ENCODE peak calls at places on chromosomes 6 and 20, in ten cellular contexts. C is kidney epithelial cell; M is pons; Z is activated gamma-delta T cell treated with anti-CD3 and anti-CD28 coated beads, Interleukin-2, amount 50 U/mL, for 16 hours; R is caudate nucleus; L is right lobe of liver; B is stimulated activated naive B cell treated with anti-CD40 and anti-IgM and Interleukin-4, amounts not matched to agents 10 μg/mL and 1 μg/mL and 100 μg/mL, for 72 hours; Y is choroid plexus epithelial cell; X is progenitor cell of endocrine pancreas; O is activated CD4-positive, alpha-beta T cell treated with anti-CD3 and anti-CD28 coated beads, Interleukin-2, amount 50 U/mL, for 1 hour. V is an unnamed sample.

GRCh38 chr6:117448011-117448410 is 22.3 kb upstream of the ROS1 start:
- DNase-seq in C (no peak), M (peak), Z (no peak), R (no peak), L (no peak), B (no peak), Y (no peak), X (no peak), O (no peak), V (no peak)

GRCh38 chr20:56986931-56987720 is 279.3 kb downstream of the BMP7 start:
- DNase-seq in C (no peak), M (no peak), Z (no peak), R (no peak), L (no peak), B (no peak), Y (peak), X (no peak), O (no peak), V (no peak)

GRCh38 chr6:44617416-44617815 is 229.9 kb downstream of the CDC5L start:
- DNase-seq in C (no peak), M (no peak), Z (no peak), R (no peak), L (no peak), B (no peak), Y (no peak), X (no peak), O (no peak), V (no peak)

GRCh38 chr20:47018381-47018780 is 123.7 kb downstream of the EYA2 start:
- DNase-seq in C (no peak), M (no peak), Z (no peak), R (no peak), L (no peak), B (no peak), Y (no peak), X (no peak), O (no peak), V (no peak)

GRCh38 chr6:159727717-159728440 is 573 bp downstream of the WTAP start:
- DNase-seq in C (no peak), M (peak), Z (no peak), R (no peak), L (no peak), B (no peak), Y (peak), X (peak), O (peak), V (peak)

GRCh38 chr6:163415176-163415619 is 680 bp downstream of the QKI start:
- DNase-seq in C (no peak), M (no peak), Z (no peak), R (no peak), L (peak), B (peak), Y (peak), X (no peak), O (peak), V (peak)

GRCh38 chr6:109447878-109448555 is 7.5 kb downstream of the SMPD2 start:
- DNase-seq in C (no peak), M (no peak), Z (no peak), R (no peak), L (no peak), B (no peak), Y (peak), X (no peak), O (no peak), V (peak)

GRCh38 chr6:159692303-159693127 is 526 bp downstream of the SOD2 start:
- DNase-seq in C (no peak), M (peak), Z (peak), R (peak), L (peak), B (peak), Y (peak), X (peak), O (peak), V (peak)

GRCh38 chr6:23228439-23229024 is 659.2 kb downstream of the HDGFL1 start:
- DNase-seq in C (no peak), M (no peak), Z (no peak), R (no peak), L (no peak), B (no peak), Y (peak), X (no peak), O (no peak), V (no peak)

GRCh38 chr20:46055269-46055668 is 26.3 kb downstream of the SLC12A5 start:
- DNase-seq in C (no peak), M (no peak), Z (no peak), R (no peak), L (no peak), B (no peak), Y (no peak), X (no peak), O (no peak), V (no peak)

GRCh38 chr6:106056738-106057390 is 29.3 kb upstream of the PRDM1 start:
- DNase-seq in C (no peak), M (no peak), Z (no peak), R (no peak), L (no peak), B (no peak), Y (no peak), X (no peak), O (no peak), V (no peak)

GRCh38 chr6:147201885-147202515 is 2.2 kb upstream of the STXBP5 start:
- DNase-seq in C (no peak), M (no peak), Z (no peak), R (peak), L (no peak), B (no peak), Y (peak), X (no peak), O (no peak), V (peak)

GRCh38 chr6:158220786-158221442 is 52.8 kb downstream of the GTF2H5 start:
- DNase-seq in C (no peak), M (peak), Z (peak), R (peak), L (peak), B (peak), Y (peak), X (peak), O (peak), V (peak)

GRCh38 chr6:168032383-168032760 is 34.9 kb downstream of the KIF25 start:
- DNase-seq in C (peak), M (no peak), Z (no peak), R (no peak), L (no peak), B (no peak), Y (peak), X (no peak), O (no peak), V (peak)

GRCh38 chr20:8232332-8232731 is 100.3 kb downstream of the PLCB1 start:
- DNase-seq in C (no peak), M (no peak), Z (no peak), R (no peak), L (no peak), B (no peak), Y (no peak), X (no peak), O (no peak), V (no peak)

GRCh38 chr20:34896086-34896551 is 19.7 kb downstream of the ACSS2 start:
- DNase-seq in C (no peak), M (no peak), Z (no peak), R (no peak), L (no peak), B (no peak), Y (no peak), X (no peak), O (no peak), V (no peak)

GRCh38 chr6:12479451-12479850 is 189.3 kb downstream of the EDN1 start:
- DNase-seq in C (no peak), M (no peak), Z (no peak), R (peak), L (no peak), B (no peak), Y (no peak), X (no peak), O (no peak), V (no peak)

GRCh38 chr6:33731751-33732282 is 14.9 kb downstream of the IP6K3 start:
- DNase-seq in C (no peak), M (no peak), Z (no peak), R (no peak), L (peak), B (no peak), Y (no peak), X (no peak), O (no peak), V (no peak)

GRCh38 chr6:44954281-44954680 is 373.8 kb upstream of the RUNX2 start:
- DNase-seq in C (no peak), M (no peak), Z (no peak), R (no peak), L (no peak), B (no peak), Y (no peak), X (no peak), O (no peak), V (no peak)

GRCh38 chr20:40323411-40323810 is 365.6 kb downstream of the MAFB start:
- DNase-seq in C (no peak), M (no peak), Z (no peak), R (no peak), L (no peak), B (no peak), Y (peak), X (no peak), O (no peak), V (no peak)

GRCh38 chr6:75855047-75855446 is 106.0 kb downstream of the MYO6 start:
- DNase-seq in C (peak), M (peak), Z (no peak), R (no peak), L (no peak), B (no peak), Y (peak), X (no peak), O (no peak), V (peak)

GRCh38 chr6:14781707-14782306 is 464.1 kb upstream of the JARID2 start:
- DNase-seq in C (no peak), M (no peak), Z (no peak), R (no peak), L (no peak), B (no peak), Y (no peak), X (no peak), O (no peak), V (no peak)

GRCh38 chr6:138454976-138455706 is 44.2 kb downstream of the NHSL1 start:
- DNase-seq in C (no peak), M (no peak), Z (peak), R (no peak), L (no peak), B (no peak), Y (peak), X (no peak), O (peak), V (no peak)

GRCh38 chr6:22800451-22800850 is 231.1 kb downstream of the HDGFL1 start:
- DNase-seq in C (no peak), M (no peak), Z (no peak), R (no peak), L (no peak), B (no peak), Y (no peak), X (no peak), O (no peak), V (no peak)